ENCODE peak calls at places on chromosomes 16 and 17, in nine cellular contexts. One of them, this sample, is unnamed.

GRCh38 chr17:32876414-32877163 is at the start of gene MYO1D:
- DNase-seq in AG04450: no peak
- DNase-seq in nephron progenitor cell: peak
- DNase-seq in stimulated activated CD4-positive, alpha-beta T cell treated with anti-CD3 and anti-CD28 coated beads, Interleukin-1b, Interleukin-23, amount 100 ng/mL, for 24 hours: peak
- DNase-seq in progenitor cell of endocrine pancreas: peak
- DNase-seq in NCI-H2171 treated with DMSO at 0.1 percent for 48 hours: peak
- DNase-seq in nucleus accumbens: no peak
- DNase-seq in T-helper 17 cell: peak
- DNase-seq in amygdala: peak
- DNase-seq in this sample: peak

GRCh38 chr16:11683140-11683539 is 14.9 kb downstream of the SNN start:
- DNase-seq in AG04450: no peak
- DNase-seq in nephron progenitor cell: no peak
- DNase-seq in stimulated activated CD4-positive, alpha-beta T cell treated with anti-CD3 and anti-CD28 coated beads, Interleukin-1b, Interleukin-23, amount 100 ng/mL, for 24 hours: no peak
- DNase-seq in progenitor cell of endocrine pancreas: no peak
- DNase-seq in NCI-H2171 treated with DMSO at 0.1 percent for 48 hours: no peak
- DNase-seq in nucleus accumbens: no peak
- DNase-seq in T-helper 17 cell: no peak
- DNase-seq in amygdala: no peak
- DNase-seq in this sample: no peak

GRCh38 chr16:68802190-68802589 is 41.1 kb upstream of the TANGO6 start:
- DNase-seq in AG04450: no peak
- DNase-seq in nephron progenitor cell: no peak
- DNase-seq in stimulated activated CD4-positive, alpha-beta T cell treated with anti-CD3 and anti-CD28 coated beads, Interleukin-1b, Interleukin-23, amount 100 ng/mL, for 24 hours: no peak
- DNase-seq in progenitor cell of endocrine pancreas: no peak
- DNase-seq in NCI-H2171 treated with DMSO at 0.1 percent for 48 hours: no peak
- DNase-seq in nucleus accumbens: no peak
- DNase-seq in T-helper 17 cell: no peak
- DNase-seq in amygdala: no peak
- DNase-seq in this sample: no peak

GRCh38 chr17:27818311-27819170 is 18.2 kb upstream of the NOS2 start:
- DNase-seq in AG04450: no peak
- DNase-seq in nephron progenitor cell: no peak
- DNase-seq in stimulated activated CD4-positive, alpha-beta T cell treated with anti-CD3 and anti-CD28 coated beads, Interleukin-1b, Interleukin-23, amount 100 ng/mL, for 24 hours: no peak
- DNase-seq in progenitor cell of endocrine pancreas: no peak
- DNase-seq in NCI-H2171 treated with DMSO at 0.1 percent for 48 hours: no peak
- DNase-seq in nucleus accumbens: no peak
- DNase-seq in T-helper 17 cell: no peak
- DNase-seq in amygdala: no peak
- DNase-seq in this sample: no peak

GRCh38 chr16:49589721-49590120 is 216.1 kb downstream of the C16orf78 start:
- DNase-seq in AG04450: no peak
- DNase-seq in nephron progenitor cell: no peak
- DNase-seq in stimulated activated CD4-positive, alpha-beta T cell treated with anti-CD3 and anti-CD28 coated beads, Interleukin-1b, Interleukin-23, amount 100 ng/mL, for 24 hours: no peak
- DNase-seq in progenitor cell of endocrine pancreas: no peak
- DNase-seq in NCI-H2171 treated with DMSO at 0.1 percent for 48 hours: no peak
- DNase-seq in nucleus accumbens: no peak
- DNase-seq in T-helper 17 cell: no peak
- DNase-seq in amygdala: no peak
- DNase-seq in this sample: no peak

GRCh38 chr17:30524847-30525246 is 47.6 kb downstream of the GOSR1 start:
- DNase-seq in AG04450: peak
- DNase-seq in nephron progenitor cell: no peak
- DNase-seq in stimulated activated CD4-positive, alpha-beta T cell treated with anti-CD3 and anti-CD28 coated beads, Interleukin-1b, Interleukin-23, amount 100 ng/mL, for 24 hours: no peak
- DNase-seq in progenitor cell of endocrine pancreas: no peak
- DNase-seq in NCI-H2171 treated with DMSO at 0.1 percent for 48 hours: no peak
- DNase-seq in nucleus accumbens: no peak
- DNase-seq in T-helper 17 cell: no peak
- DNase-seq in amygdala: no peak
- DNase-seq in this sample: peak

GRCh38 chr16:81523387-81524115 is 78.9 kb downstream of the CMIP start:
- DNase-seq in AG04450: peak
- DNase-seq in nephron progenitor cell: no peak
- DNase-seq in stimulated activated CD4-positive, alpha-beta T cell treated with anti-CD3 and anti-CD28 coated beads, Interleukin-1b, Interleukin-23, amount 100 ng/mL, for 24 hours: no peak
- DNase-seq in progenitor cell of endocrine pancreas: no peak
- DNase-seq in NCI-H2171 treated with DMSO at 0.1 percent for 48 hours: no peak
- DNase-seq in nucleus accumbens: no peak
- DNase-seq in T-helper 17 cell: no peak
- DNase-seq in amygdala: peak
- DNase-seq in this sample: peak

GRCh38 chr16:75293173-75293572 is 41.7 kb upstream of the BCAR1 start:
- DNase-seq in AG04450: no peak
- DNase-seq in nephron progenitor cell: no peak
- DNase-seq in stimulated activated CD4-positive, alpha-beta T cell treated with anti-CD3 and anti-CD28 coated beads, Interleukin-1b, Interleukin-23, amount 100 ng/mL, for 24 hours: no peak
- DNase-seq in progenitor cell of endocrine pancreas: no peak
- DNase-seq in NCI-H2171 treated with DMSO at 0.1 percent for 48 hours: no peak
- DNase-seq in nucleus accumbens: no peak
- DNase-seq in T-helper 17 cell: no peak
- DNase-seq in amygdala: no peak
- DNase-seq in this sample: no peak

GRCh38 chr17:57889892-57890856 is 40.3 kb upstream of the MRPS23 start:
- DNase-seq in AG04450: no peak
- DNase-seq in nephron progenitor cell: no peak
- DNase-seq in stimulated activated CD4-positive, alpha-beta T cell treated with anti-CD3 and anti-CD28 coated beads, Interleukin-1b, Interleukin-23, amount 100 ng/mL, for 24 hours: no peak
- DNase-seq in progenitor cell of endocrine pancreas: no peak
- DNase-seq in NCI-H2171 treated with DMSO at 0.1 percent for 48 hours: peak
- DNase-seq in nucleus accumbens: no peak
- DNase-seq in T-helper 17 cell: no peak
- DNase-seq in amygdala: peak
- DNase-seq in this sample: peak

GRCh38 chr17:27631897-27632725 is 1.1 kb downstream of the LGALS9 start:
- DNase-seq in AG04450: no peak
- DNase-seq in nephron progenitor cell: no peak
- DNase-seq in stimulated activated CD4-positive, alpha-beta T cell treated with anti-CD3 and anti-CD28 coated beads, Interleukin-1b, Interleukin-23, amount 100 ng/mL, for 24 hours: no peak
- DNase-seq in progenitor cell of endocrine pancreas: no peak
- DNase-seq in NCI-H2171 treated with DMSO at 0.1 percent for 48 hours: no peak
- DNase-seq in nucleus accumbens: no peak
- DNase-seq in T-helper 17 cell: no peak
- DNase-seq in amygdala: no peak
- DNase-seq in this sample: no peak

GRCh38 chr16:47057631-47057996 is 84.1 kb upstream of the DNAJA2 start:
- DNase-seq in AG04450: no peak
- DNase-seq in nephron progenitor cell: no peak
- DNase-seq in stimulated activated CD4-positive, alpha-beta T cell treated with anti-CD3 and anti-CD28 coated beads, Interleukin-1b, Interleukin-23, amount 100 ng/mL, for 24 hours: no peak
- DNase-seq in progenitor cell of endocrine pancreas: no peak
- DNase-seq in NCI-H2171 treated with DMSO at 0.1 percent for 48 hours: no peak
- DNase-seq in nucleus accumbens: no peak
- DNase-seq in T-helper 17 cell: no peak
- DNase-seq in amygdala: no peak
- DNase-seq in this sample: no peak

GRCh38 chr16:87442581-87442966 is 50.2 kb downstream of the ZCCHC14 start:
- DNase-seq in AG04450: no peak
- DNase-seq in nephron progenitor cell: no peak
- DNase-seq in stimulated activated CD4-positive, alpha-beta T cell treated with anti-CD3 and anti-CD28 coated beads, Interleukin-1b, Interleukin-23, amount 100 ng/mL, for 24 hours: no peak
- DNase-seq in progenitor cell of endocrine pancreas: no peak
- DNase-seq in NCI-H2171 treated with DMSO at 0.1 percent for 48 hours: no peak
- DNase-seq in nucleus accumbens: no peak
- DNase-seq in T-helper 17 cell: no peak
- DNase-seq in amygdala: no peak
- DNase-seq in this sample: no peak

GRCh38 chr16:49485663-49486062 is 112.1 kb downstream of the C16orf78 start:
- DNase-seq in AG04450: no peak
- DNase-seq in nephron progenitor cell: no peak
- DNase-seq in stimulated activated CD4-positive, alpha-beta T cell treated with anti-CD3 and anti-CD28 coated beads, Interleukin-1b, Interleukin-23, amount 100 ng/mL, for 24 hours: no peak
- DNase-seq in progenitor cell of endocrine pancreas: no peak
- DNase-seq in NCI-H2171 treated with DMSO at 0.1 percent for 48 hours: no peak
- DNase-seq in nucleus accumbens: no peak
- DNase-seq in T-helper 17 cell: no peak
- DNase-seq in amygdala: no peak
- DNase-seq in this sample: no peak